ENCODE peak calls at places on chromosome 1, in six cellular contexts. C is tibial nerve, I is heart right ventricle, H is G401, D is NCI-H774, W is KBM-7. Y is an unnamed sample.
A peak's percentile ranks its signal among the peaks of the same experiment; 100 is the strongest.

GRCh38 chr1:211739671-211740411 is 64.4 kb upstream of the NEK2 start:
- DNase-seq in C (no peak), I (no peak), H (no peak), D (no peak), W (peak; percentile 18), Y (no peak)

GRCh38 chr1:56576880-56577858 is 2.2 kb downstream of the PLPP3 start:
- DNase-seq in C (peak; percentile 36), I (no peak), H (no peak), D (no peak), W (peak; percentile 32), Y (peak; percentile 16)

GRCh38 chr1:227926216-227926791 is 21.4 kb downstream of the WNT9A start:
- DNase-seq in C (no peak), I (no peak), H (no peak), D (no peak), W (no peak), Y (no peak)

GRCh38 chr1:6995789-6996188 is 210.5 kb downstream of the CAMTA1 start:
- DNase-seq in C (no peak), I (no peak), H (no peak), D (no peak), W (no peak), Y (no peak)

GRCh38 chr1:176866011-176866410 is 298.5 kb downstream of the ASTN1 start:
- DNase-seq in C (no peak), I (no peak), H (no peak), D (no peak), W (no peak), Y (no peak)

GRCh38 chr1:7360526-7360925 is 410.6 kb upstream of the VAMP3 start:
- DNase-seq in C (no peak), I (no peak), H (no peak), D (no peak), W (no peak), Y (no peak)

GRCh38 chr1:219555031-219555667 is 57.8 kb downstream of the ZC3H11B start:
- DNase-seq in C (no peak), I (no peak), H (no peak), D (no peak), W (no peak), Y (peak; percentile 24)

GRCh38 chr1:12182410-12182946 is 15.7 kb downstream of the TNFRSF1B start:
- DNase-seq in C (no peak), I (no peak), H (no peak), D (no peak), W (no peak), Y (no peak)

GRCh38 chr1:164596149-164596548 is 37.2 kb downstream of the PBX1 start:
- DNase-seq in C (no peak), I (no peak), H (no peak), D (no peak), W (no peak), Y (no peak)

GRCh38 chr1:26862781-26863676 is at the start of gene SFN:
- DNase-seq in C (no peak), I (no peak), H (peak; percentile 36), D (peak; percentile 72), W (peak; percentile 50), Y (peak; percentile 85)

GRCh38 chr1:157968503-157968902 is 24.9 kb upstream of the KIRREL1 start:
- DNase-seq in C (peak; percentile 20), I (no peak), H (no peak), D (no peak), W (peak; percentile 37), Y (peak; percentile 81)

Y was measured in A172.